ENCODE peak calls at places on chromosomes 5 and 9, in eight cellular contexts. K is gastrocnemius medialis; Y is activated CD8-positive, alpha-beta T cell treated with anti-CD3 and anti-CD28 coated beads for 36 hours; B is GM13977; W is mesothelial cell of epicardium; P is HCT116; T is tibial nerve; H is epithelial cell of esophagus. F is an unnamed sample.

GRCh38 chr9:109780453-109781033 is 545 bp downstream of the PALM2AKAP2 start:
- DNase-seq in K (no peak), Y (no peak), B (no peak), W (no peak), P (no peak), T (no peak), H (peak), F (no peak)

GRCh38 chr5:116532762-116533525 is 41.7 kb downstream of the SEMA6A start:
- DNase-seq in K (peak), Y (no peak), B (no peak), W (no peak), P (no peak), T (no peak), H (no peak), F (no peak)

GRCh38 chr9:128552744-128553221 is 396 bp downstream of the SPTAN1 start:
- DNase-seq in K (peak), Y (peak), B (no peak), W (peak), P (no peak), T (no peak), H (peak), F (no peak)

GRCh38 chr9:135711411-135711810 is 9.4 kb downstream of the KCNT1 start:
- DNase-seq in K (no peak), Y (no peak), B (no peak), W (no peak), P (no peak), T (no peak), H (no peak), F (no peak)

GRCh38 chr9:79256691-79257213 is 315.0 kb upstream of the TLE4 start:
- DNase-seq in K (no peak), Y (no peak), B (no peak), W (no peak), P (no peak), T (no peak), H (no peak), F (no peak)

GRCh38 chr9:99465231-99465891 is 243.3 kb downstream of the SEC61B start:
- DNase-seq in K (no peak), Y (no peak), B (no peak), W (no peak), P (no peak), T (no peak), H (no peak), F (no peak)

GRCh38 chr9:133854785-133855184 is 116.6 kb upstream of the SARDH start:
- DNase-seq in K (no peak), Y (no peak), B (no peak), W (no peak), P (no peak), T (no peak), H (no peak), F (peak)

GRCh38 chr5:2656186-2656585 is 95.3 kb downstream of the IRX2 start:
- DNase-seq in K (no peak), Y (no peak), B (no peak), W (no peak), P (no peak), T (no peak), H (peak), F (no peak)

GRCh38 chr5:37835400-37835973 is 4.4 kb downstream of the GDNF start:
- DNase-seq in K (no peak), Y (no peak), B (peak), W (no peak), P (no peak), T (no peak), H (no peak), F (no peak)

GRCh38 chr5:154166901-154167791 is 23.4 kb upstream of the GALNT10 start:
- DNase-seq in K (no peak), Y (no peak), B (no peak), W (no peak), P (no peak), T (no peak), H (peak), F (no peak)

GRCh38 chr9:106596984-106597383 is 266.0 kb upstream of the ZNF462 start:
- DNase-seq in K (no peak), Y (no peak), B (no peak), W (no peak), P (no peak), T (no peak), H (no peak), F (no peak)

GRCh38 chr5:112861638-112861985 is 525 bp downstream of the SRP19 start:
- DNase-seq in K (no peak), Y (no peak), B (no peak), W (no peak), P (no peak), T (no peak), H (no peak), F (no peak)

GRCh38 chr9:72362680-72363139 is 2.3 kb downstream of the ZFAND5 start:
- DNase-seq in K (peak), Y (peak), B (peak), W (no peak), P (no peak), T (peak), H (peak), F (no peak)

GRCh38 chr9:72363908-72364678 is 915 bp downstream of the ZFAND5 start:
- DNase-seq in K (peak), Y (peak), B (peak), W (peak), P (no peak), T (peak), H (peak), F (no peak)

GRCh38 chr9:72363226-72363625 is 1.8 kb downstream of the ZFAND5 start:
- DNase-seq in K (no peak), Y (no peak), B (no peak), W (no peak), P (no peak), T (no peak), H (peak), F (no peak)

GRCh38 chr9:72365525-72366256 is 683 bp upstream of the ZFAND5 start:
- DNase-seq in K (peak), Y (peak), B (peak), W (peak), P (no peak), T (peak), H (no peak), F (no peak)

GRCh38 chr9:72364679-72365524 is at the start of gene ZFAND5:
- DNase-seq in K (peak), Y (peak), B (peak), W (peak), P (peak), T (peak), H (peak), F (peak)
- TF ChIP-seq CTCF in K (peak), Y (no peak), B (peak), W (no peak), P (no peak), T (no peak), H (no peak), F (peak)

GRCh38 chr9:121836382-121836885 is 185.0 kb downstream of the DAB2IP start:
- DNase-seq in K (no peak), Y (no peak), B (no peak), W (no peak), P (no peak), T (no peak), H (no peak), F (no peak)

GRCh38 chr9:121837113-121838010 is 185.9 kb downstream of the DAB2IP start:
- DNase-seq in K (no peak), Y (no peak), B (no peak), W (no peak), P (no peak), T (no peak), H (no peak), F (no peak)

GRCh38 chr9:121839726-121840500 is 188.5 kb downstream of the DAB2IP start:
- DNase-seq in K (no peak), Y (peak), B (peak), W (no peak), P (no peak), T (no peak), H (no peak), F (no peak)

GRCh38 chr9:121840838-121841760 is 189.7 kb downstream of the DAB2IP start:
- DNase-seq in K (no peak), Y (peak), B (no peak), W (no peak), P (no peak), T (no peak), H (no peak), F (no peak)

DNA sequence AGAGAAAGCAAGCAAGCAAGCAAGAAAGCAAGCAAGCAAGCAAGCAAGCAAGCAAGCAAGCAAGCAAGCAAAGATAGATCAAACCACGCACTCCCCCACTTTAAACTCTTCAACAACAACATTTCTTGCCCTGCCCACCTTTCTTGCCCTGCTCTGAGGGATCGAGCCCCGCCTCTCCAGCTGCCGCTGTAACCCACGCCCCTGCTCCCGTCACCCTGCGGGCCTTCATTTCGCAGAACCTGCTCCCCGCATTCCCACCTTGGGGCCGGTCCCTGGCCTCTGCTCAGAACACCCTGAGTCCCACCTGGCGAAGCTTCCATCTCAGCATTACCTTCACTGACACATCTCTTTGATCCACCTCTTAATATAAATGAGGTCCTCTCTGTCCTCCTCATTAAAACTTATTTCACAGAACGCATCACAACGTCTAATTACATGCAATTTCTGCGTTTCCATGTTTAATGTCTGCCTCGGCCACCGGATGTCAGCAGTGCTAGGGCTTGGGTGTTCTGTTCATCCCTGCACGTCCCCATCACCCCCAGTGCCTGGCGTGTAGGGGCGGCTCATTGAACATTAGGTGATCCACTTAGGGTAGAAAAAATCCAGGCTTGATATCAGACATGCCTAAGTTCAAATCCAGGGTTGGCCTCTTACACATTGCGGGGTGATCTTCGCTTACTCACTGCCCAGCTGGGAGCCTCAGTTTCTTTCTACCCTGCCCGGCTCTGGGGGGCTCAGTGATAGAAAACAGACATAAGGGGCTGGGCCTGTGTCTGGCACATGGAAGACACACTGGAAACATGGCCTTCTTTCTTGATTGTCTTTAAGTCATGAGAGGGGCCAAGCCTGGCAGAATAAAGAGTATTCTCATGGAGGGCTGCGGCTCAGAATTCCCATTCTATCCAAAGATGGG is 187.6 kb downstream of the DAB2IP start:
- DNase-seq in K (no peak), Y (peak), B (no peak), W (no peak), P (no peak), T (no peak), H (no peak), F (no peak)
- TF ChIP-seq CTCF in K (no peak), Y (no peak), B (no peak), W (no peak), P (no peak), T (no peak), H (no peak), F (peak)

DNA sequence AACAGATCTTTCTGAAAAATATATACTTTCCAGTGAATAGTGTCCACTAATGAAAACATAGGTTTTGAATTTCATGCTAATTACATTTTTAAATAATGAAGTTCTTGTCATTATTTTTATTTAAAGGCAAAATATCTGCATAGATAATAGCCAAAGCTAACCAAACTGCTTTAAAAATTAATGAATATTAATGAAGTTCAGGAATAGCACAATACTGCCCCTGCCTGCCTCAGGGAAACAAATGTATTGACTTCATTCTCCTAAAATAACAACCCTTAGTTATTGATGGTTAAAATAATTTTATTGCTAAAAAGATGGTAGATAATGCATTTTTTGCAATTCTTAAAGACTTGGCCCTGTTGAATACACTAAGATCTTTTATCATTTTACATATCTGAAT is 103.6 kb upstream of the SSBP2 start:
- DNase-seq in K (no peak), Y (no peak), B (no peak), W (no peak), P (no peak), T (no peak), H (no peak), F (no peak)
- TF ChIP-seq CTCF in K (no peak), Y (no peak), B (no peak), W (no peak), P (peak), T (peak), H (peak), F (no peak)

DNA sequence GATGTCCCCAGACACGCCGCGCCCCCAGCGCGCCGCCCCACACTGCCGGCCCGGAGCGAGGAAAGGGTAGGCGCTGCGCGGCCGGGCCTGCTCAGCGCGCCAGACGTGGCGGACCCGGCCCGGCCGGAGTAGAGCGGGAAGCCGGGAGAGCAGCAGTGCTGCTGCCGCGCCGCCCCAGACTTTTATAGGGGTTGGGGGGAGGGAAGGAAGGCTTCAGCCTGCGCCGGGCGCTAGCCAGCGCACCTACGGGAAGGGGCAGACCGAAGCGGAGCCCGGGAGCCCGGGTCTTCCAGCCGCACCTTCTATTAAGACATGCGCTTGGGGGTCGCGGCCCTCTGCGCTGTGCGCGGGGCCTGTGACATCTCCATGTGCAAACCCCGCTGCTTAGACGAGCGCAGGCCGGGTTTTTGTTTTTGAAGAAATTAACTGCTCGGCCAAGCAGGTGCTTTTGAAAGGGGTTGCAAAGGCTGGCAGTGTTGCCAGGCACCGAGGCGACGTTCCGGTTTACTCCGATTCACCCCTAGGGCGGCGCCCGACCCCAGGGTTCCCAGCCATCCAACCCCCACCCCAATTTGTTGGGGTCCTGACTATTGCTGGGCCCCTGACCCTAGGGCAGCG is 361 bp upstream of the PAX5 start:
- DNase-seq in K (no peak), Y (peak), B (peak), W (no peak), P (no peak), T (no peak), H (no peak), F (no peak)
- TF ChIP-seq CTCF in K (no peak), Y (peak), B (peak), W (no peak), P (peak), T (no peak), H (no peak), F (peak)

GRCh38 chr9:137461663-137462395 is 2.7 kb upstream of the NSMF start:
- DNase-seq in K (peak), Y (peak), B (peak), W (peak), P (peak), T (no peak), H (peak), F (no peak)
- TF ChIP-seq CTCF in K (no peak), Y (no peak), B (peak), W (no peak), P (peak), T (no peak), H (no peak), F (no peak)

GRCh38 chr5:4532705-4533080 is 607.4 kb upstream of the ADAMTS16 start:
- DNase-seq in K (no peak), Y (no peak), B (no peak), W (no peak), P (no peak), T (no peak), H (no peak), F (no peak)
- TF ChIP-seq CTCF in K (no peak), Y (no peak), B (no peak), W (no peak), P (no peak), T (no peak), H (no peak), F (no peak)

DNA sequence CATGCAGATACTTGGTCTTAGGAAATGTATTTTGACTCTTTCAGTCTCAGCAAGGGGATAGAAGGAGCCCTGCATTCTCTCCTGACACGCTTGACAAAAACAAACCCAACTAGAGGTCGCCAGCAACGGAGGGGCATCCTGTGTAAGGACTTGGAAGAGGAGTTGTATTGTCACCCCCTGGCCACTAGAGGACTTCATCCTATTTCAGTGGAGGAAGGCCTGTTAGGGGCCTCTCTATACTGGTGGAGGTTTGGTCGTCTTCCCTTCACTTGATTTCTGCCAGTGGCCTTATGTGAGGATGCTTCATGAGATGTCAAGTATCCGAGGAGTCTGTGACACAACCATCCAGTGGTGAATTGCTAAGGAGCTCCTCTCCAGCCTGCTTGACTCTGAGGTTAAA is 122.8 kb upstream of the STC2 start:
- DNase-seq in K (peak), Y (peak), B (peak), W (no peak), P (peak), T (no peak), H (peak), F (no peak)
- TF ChIP-seq CTCF in K (peak), Y (peak), B (peak), W (peak), P (peak), T (peak), H (peak), F (peak)

GRCh38 chr9:37790096-37790495 is 5.2 kb upstream of the EXOSC3 start:
- DNase-seq in K (no peak), Y (no peak), B (no peak), W (no peak), P (no peak), T (no peak), H (no peak), F (no peak)

GRCh38 chr9:37784291-37784639 is 599 bp downstream of the EXOSC3 start:
- DNase-seq in K (no peak), Y (no peak), B (no peak), W (no peak), P (no peak), T (no peak), H (no peak), F (no peak)

GRCh38 chr9:37788328-37788727 is 3.5 kb upstream of the EXOSC3 start:
- DNase-seq in K (no peak), Y (no peak), B (no peak), W (no peak), P (no peak), T (no peak), H (no peak), F (no peak)

GRCh38 chr9:37787059-37787458 is 2.2 kb upstream of the EXOSC3 start:
- DNase-seq in K (no peak), Y (no peak), B (no peak), W (no peak), P (no peak), T (no peak), H (no peak), F (no peak)

GRCh38 chr9:37784640-37785483 is at the start of gene EXOSC3:
- DNase-seq in K (peak), Y (peak), B (peak), W (peak), P (peak), T (peak), H (peak), F (peak)
- TF ChIP-seq CTCF in K (no peak), Y (no peak), B (peak), W (no peak), P (no peak), T (no peak), H (no peak), F (peak)

GRCh38 chr5:105872569-105873270 is 1798.0 kb downstream of the EFNA5 start:
- DNase-seq in K (no peak), Y (no peak), B (no peak), W (no peak), P (no peak), T (no peak), H (no peak), F (no peak)

GRCh38 chr5:105882956-105883481 is 1787.7 kb downstream of the EFNA5 start:
- DNase-seq in K (no peak), Y (no peak), B (no peak), W (no peak), P (no peak), T (no peak), H (peak), F (no peak)

GRCh38 chr5:105878402-105878801 is 1792.3 kb downstream of the EFNA5 start:
- DNase-seq in K (no peak), Y (no peak), B (no peak), W (no peak), P (no peak), T (no peak), H (no peak), F (no peak)

DNA sequence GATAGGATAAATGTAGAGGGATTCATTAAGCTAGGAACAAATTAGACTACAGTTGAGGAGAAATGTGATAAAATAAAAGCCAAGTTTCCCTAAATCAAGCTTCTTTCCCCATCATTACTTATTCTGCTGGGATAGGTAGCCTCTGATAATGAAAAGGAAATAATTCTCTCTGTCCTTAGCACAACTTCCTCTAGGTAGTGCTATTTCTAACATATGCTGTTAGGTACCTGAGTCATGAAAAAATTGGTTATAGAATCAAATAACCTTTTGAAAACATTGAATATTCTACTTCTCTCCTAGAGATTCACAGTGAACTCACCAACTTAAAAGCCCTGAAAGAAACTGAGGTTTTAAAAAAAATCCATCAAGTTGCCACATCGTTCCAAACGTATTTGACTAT is 1793.1 kb downstream of the EFNA5 start:
- DNase-seq in K (no peak), Y (no peak), B (no peak), W (no peak), P (no peak), T (no peak), H (no peak), F (no peak)
- TF ChIP-seq CTCF in K (no peak), Y (no peak), B (no peak), W (no peak), P (peak), T (no peak), H (peak), F (no peak)

F was measured in D721Med.